ENCODE peak calls at places on chromosomes 2 and 18, in seven cellular contexts. X, L, K, C, S, H and M are unnamed samples. For H3K27me3, the result is how much of the 10 kb centered on the place peaks cover.

GRCh38 chr2:63446658-63447057 is 141.6 kb downstream of the WDPCP start:
- DNase-seq in X (no peak), S (no peak), H (no peak), C (no peak), L (no peak), K (no peak), M (no peak)

GRCh38 chr2:4168834-4169233 is 465.5 kb downstream of the DCDC2C start:
- DNase-seq in L (no peak), H (no peak), C (no peak), K (no peak), X (no peak), S (no peak), M (no peak)

GRCh38 chr18:45916302-45916701 is 50.8 kb downstream of the EPG5 start:
- DNase-seq in H (no peak), X (no peak), K (no peak), S (no peak), L (no peak), C (no peak), M (no peak)

GRCh38 chr2:185738679-185739472 is at the start of gene FSIP2:
- DNase-seq in K (peak), C (peak), H (peak), S (peak), L (peak), X (no peak), M (peak)

GRCh38 chr2:29165362-29166236 is 50.4 kb downstream of the CLIP4 start:
- DNase-seq in C (no peak), X (peak), S (peak), L (no peak), H (no peak), K (no peak), M (no peak)

GRCh38 chr2:134413430-134413829 is 159.6 kb downstream of the MGAT5 start:
- DNase-seq in C (no peak), S (peak), L (no peak), X (no peak), K (no peak), H (no peak), M (no peak)

GRCh38 chr18:47265197-47265596 is 13.7 kb upstream of the SKOR2 start:
- DNase-seq in H (no peak), X (no peak), S (no peak), K (no peak), L (no peak), C (no peak), M (no peak)

GRCh38 chr18:11316546-11316945 is 167.2 kb upstream of the PIEZO2 start:
- DNase-seq in C (no peak), S (no peak), K (no peak), X (no peak), H (no peak), L (no peak), M (no peak)

GRCh38 chr2:225740086-225740485 is 340.6 kb downstream of the NYAP2 start:
- DNase-seq in C (no peak), S (peak), L (no peak), K (no peak), X (no peak), H (no peak), M (no peak)

GRCh38 chr2:164920430-164920829 is 34.9 kb downstream of the SLC38A11 start:
- DNase-seq in K (no peak), L (no peak), X (peak), C (no peak), S (peak), H (no peak), M (no peak)

GRCh38 chr2:158781562-158781961 is 13.6 kb upstream of the DAPL1 start:
- DNase-seq in L (no peak), H (no peak), K (no peak), C (no peak), S (peak), X (no peak), M (no peak)

GRCh38 chr2:237731663-237732062 is 66.9 kb upstream of the RBM44 start:
- DNase-seq in L (no peak), X (no peak), H (no peak), K (no peak), C (peak), S (peak), M (no peak)

GRCh38 chr2:52269696-52270485 is 1238.0 kb upstream of the NRXN1 start:
- DNase-seq in K (no peak), C (no peak), H (no peak), X (peak), S (peak), L (no peak), M (no peak)

GRCh38 chr2:176473177-176473576 is 203.9 kb downstream of the MTX2 start:
- DNase-seq in X (no peak), L (no peak), H (no peak), C (peak), S (peak), K (no peak), M (no peak)

GRCh38 chr2:43327119-43327518 is 100.7 kb upstream of the ZFP36L2 start:
- DNase-seq in C (no peak), X (no peak), H (no peak), S (no peak), L (no peak), K (no peak), M (no peak)

GRCh38 chr18:63578357-63578958 is 8.7 kb upstream of the SERPINB13 start:
- DNase-seq in X (no peak), K (peak), L (no peak), S (peak), C (no peak), H (no peak), M (peak)

GRCh38 chr2:95323347-95324155 is 26.4 kb downstream of the KCNIP3 start:
- DNase-seq in K (peak), H (no peak), S (peak), L (no peak), X (no peak), C (no peak), M (peak)

GRCh38 chr2:62939735-62940491 is 110.7 kb upstream of the OTX1 start:
- DNase-seq in L (no peak), H (no peak), X (peak), C (no peak), S (peak), K (no peak), M (no peak)

GRCh38 chr2:18518116-18519111 is 42.0 kb downstream of the RDH14 start:
- DNase-seq in S (peak), K (no peak), L (no peak), X (no peak), H (no peak), C (no peak), M (no peak)

GRCh38 chr2:134231965-134232340 is 21.9 kb upstream of the MGAT5 start:
- DNase-seq in S (no peak), K (no peak), H (no peak), X (no peak), L (no peak), C (no peak), M (no peak)

GRCh38 chr2:84033347-84033974 is 425.6 kb downstream of the SUCLG1 start:
- DNase-seq in X (no peak), S (no peak), K (no peak), H (no peak), L (no peak), C (no peak), M (no peak)

GRCh38 chr18:3321133-3321812 is 59.3 kb downstream of the MYL12B start:
- DNase-seq in X (no peak), L (no peak), C (no peak), H (no peak), K (peak), S (peak), M (no peak)

GRCh38 chr2:110852541-110853263 is 120.3 kb downstream of the ACOXL start:
- DNase-seq in K (no peak), X (no peak), S (no peak), C (no peak), L (no peak), H (no peak), M (no peak)

GRCh38 chr18:70314383-70314782 is 25.5 kb downstream of the SOCS6 start:
- DNase-seq in H (no peak), C (no peak), K (no peak), X (no peak), L (no peak), S (no peak), M (no peak)

GRCh38 chr18:2522112-2522511 is 49.2 kb downstream of the METTL4 start:
- DNase-seq in C (no peak), S (no peak), K (no peak), X (no peak), L (no peak), H (no peak), M (no peak)

GRCh38 chr2:231666171-231667095 is 41.9 kb upstream of the PTMA start:
- DNase-seq in K (peak), X (peak), S (peak), L (peak), H (peak), C (peak), M (peak)

GRCh38 chr2:233387225-233387624 is 32.9 kb downstream of the DGKD start:
- DNase-seq in K (no peak), S (peak), H (no peak), X (peak), C (no peak), L (no peak), M (no peak)

GRCh38 chr2:20326163-20326780 is 24.4 kb downstream of the PUM2 start:
- DNase-seq in S (peak), X (peak), L (no peak), H (no peak), C (peak), K (peak), M (peak)

GRCh38 chr2:239131521-239131920 is 269.3 kb downstream of the HDAC4 start:
- DNase-seq in C (no peak), K (no peak), X (no peak), H (no peak), S (no peak), L (no peak), M (no peak)

GRCh38 chr2:46806526-46806925 is 109.1 kb downstream of the MCFD2 start:
- DNase-seq in L (no peak), C (no peak), S (no peak), K (no peak), H (no peak), X (no peak), M (no peak)

GRCh38 chr2:128786296-128786695 is 467.6 kb upstream of the HS6ST1 start:
- DNase-seq in L (no peak), K (no peak), S (no peak), C (no peak), H (peak), X (no peak), M (no peak)

GRCh38 chr18:73979742-73980141 is 167.9 kb downstream of the FBXO15 start:
- DNase-seq in C (no peak), L (no peak), S (peak), X (peak), H (no peak), K (no peak), M (no peak)

GRCh38 chr2:85551698-85552678 is 9.3 kb downstream of the GGCX start:
- DNase-seq in S (peak), X (no peak), C (peak), H (peak), L (peak), K (peak), M (peak)

GRCh38 chr2:140465301-140465700 is 1665.5 kb downstream of the LRP1B start:
- DNase-seq in L (no peak), H (no peak), X (no peak), C (no peak), S (no peak), K (no peak), M (no peak)

GRCh38 chr2:20352230-20353216 is 1.9 kb upstream of the PUM2 start:
- DNase-seq in H (no peak), K (no peak), S (no peak), X (no peak), C (no peak), L (no peak), M (no peak)

GRCh38 chr2:21055879-21056790 is 12.3 kb upstream of the APOB start:
- DNase-seq in X (no peak), S (no peak), C (no peak), K (no peak), L (no peak), H (no peak), M (no peak)

GRCh38 chr18:22073411-22073810 is 96.0 kb upstream of the GATA6 start:
- DNase-seq in C (no peak), K (no peak), S (no peak), H (no peak), X (no peak), L (no peak), M (no peak)

GRCh38 chr18:22069916-22070315 is 99.5 kb upstream of the GATA6 start:
- DNase-seq in X (no peak), K (peak), L (no peak), H (no peak), S (no peak), C (no peak), M (no peak)

DNA sequence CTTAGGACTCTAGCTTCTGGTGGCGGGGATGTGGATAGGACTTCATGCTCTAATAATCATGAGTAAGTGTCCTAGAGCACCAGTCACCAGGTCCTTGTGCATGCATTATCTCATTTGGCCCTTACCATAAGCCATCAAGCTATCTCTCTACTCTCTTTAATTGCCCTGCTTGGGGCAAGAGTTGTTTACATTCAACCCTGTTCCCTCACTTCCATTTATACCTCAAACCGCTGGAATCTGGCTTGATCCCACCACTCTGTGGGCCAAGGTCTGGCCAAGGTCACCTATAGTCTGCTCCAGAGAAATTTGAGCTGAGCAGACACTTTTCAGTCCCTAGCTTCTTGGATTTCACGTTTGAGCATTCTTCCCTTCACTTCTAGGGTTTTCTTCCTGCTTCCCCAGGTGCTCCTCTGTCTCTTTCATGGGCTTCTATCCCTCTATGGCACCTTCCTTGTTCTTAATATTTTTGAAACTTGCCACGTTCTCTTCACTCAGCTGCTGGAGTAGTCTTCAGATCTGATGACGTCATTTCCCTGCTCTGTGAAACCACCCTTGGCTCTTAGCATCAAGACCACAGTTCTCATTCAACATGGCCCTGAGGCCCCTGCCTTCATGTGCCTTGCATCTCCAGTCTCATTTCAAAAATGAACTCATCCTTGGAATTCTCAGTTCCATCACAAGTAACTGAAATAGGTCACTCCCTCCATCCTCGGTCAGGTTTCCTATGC is 94.9 kb upstream of the GATA6 start:
- DNase-seq in K (no peak), C (no peak), L (no peak), X (no peak), H (no peak), S (no peak), M (no peak)
- TF ChIP-seq CTCF in K (no peak), C (no peak), L (no peak), X (no peak), H (no peak), S (no peak), M (no peak)

DNA sequence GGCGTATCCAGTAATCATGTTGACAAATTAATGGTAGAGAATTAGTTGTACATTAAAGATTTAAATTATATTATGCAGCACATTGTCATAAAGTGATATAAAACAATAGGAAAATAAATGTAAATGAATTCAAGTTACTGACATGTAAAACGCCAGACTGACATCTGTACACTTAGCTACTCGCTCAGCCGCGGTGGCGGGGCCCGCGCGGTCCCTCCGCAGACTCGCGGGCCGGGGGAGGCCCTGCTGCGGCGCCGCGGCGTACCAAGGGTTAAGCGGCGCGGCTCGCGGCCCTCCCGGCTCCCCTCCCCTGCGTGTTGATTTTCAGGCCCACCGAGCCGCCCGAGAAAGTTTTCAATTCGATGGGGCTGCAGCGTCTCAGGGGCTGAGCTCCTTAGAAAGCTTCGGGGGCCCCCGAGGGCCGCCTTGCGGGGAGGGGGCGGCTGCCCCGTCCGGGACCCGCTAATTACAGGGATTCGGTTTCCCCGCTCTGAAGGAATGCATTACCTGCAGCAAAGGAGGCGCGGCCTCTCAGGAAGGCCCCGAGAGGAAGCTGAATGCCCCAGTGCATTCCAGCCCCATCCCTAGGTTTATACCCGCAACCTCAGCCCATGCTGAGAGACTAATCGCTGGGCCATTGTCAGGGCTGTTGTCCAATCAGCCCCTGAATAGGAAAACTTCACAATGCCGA is 138.9 kb upstream of the SIX3 start:
- DNase-seq in K (no peak), S (no peak), C (no peak), X (no peak), H (no peak), L (no peak), M (no peak)
- H3K27me3 ChIP-seq in K (under half), S (half or more), C (under half), X (half or more), H (under half), L (half or more), M (under half)

GRCh38 chr2:175166216-175166824 is 1.7 kb downstream of the ATF2 start:
- DNase-seq in S (no peak), H (no peak), K (no peak), L (no peak), C (no peak), X (no peak), M (no peak)
- H3K27ac ChIP-seq in S (no peak), H (no peak), K (no peak), L (no peak), C (no peak), X (no peak), M (peak)

GRCh38 chr18:25921677-25922421 is 168.6 kb downstream of the SS18 start:
- DNase-seq in H (no peak), X (no peak), L (no peak), S (peak), K (peak), C (peak), M (peak)
- TF ChIP-seq CTCF in H (peak), X (peak), L (peak), S (peak), K (peak), C (peak), M (peak)

DNA sequence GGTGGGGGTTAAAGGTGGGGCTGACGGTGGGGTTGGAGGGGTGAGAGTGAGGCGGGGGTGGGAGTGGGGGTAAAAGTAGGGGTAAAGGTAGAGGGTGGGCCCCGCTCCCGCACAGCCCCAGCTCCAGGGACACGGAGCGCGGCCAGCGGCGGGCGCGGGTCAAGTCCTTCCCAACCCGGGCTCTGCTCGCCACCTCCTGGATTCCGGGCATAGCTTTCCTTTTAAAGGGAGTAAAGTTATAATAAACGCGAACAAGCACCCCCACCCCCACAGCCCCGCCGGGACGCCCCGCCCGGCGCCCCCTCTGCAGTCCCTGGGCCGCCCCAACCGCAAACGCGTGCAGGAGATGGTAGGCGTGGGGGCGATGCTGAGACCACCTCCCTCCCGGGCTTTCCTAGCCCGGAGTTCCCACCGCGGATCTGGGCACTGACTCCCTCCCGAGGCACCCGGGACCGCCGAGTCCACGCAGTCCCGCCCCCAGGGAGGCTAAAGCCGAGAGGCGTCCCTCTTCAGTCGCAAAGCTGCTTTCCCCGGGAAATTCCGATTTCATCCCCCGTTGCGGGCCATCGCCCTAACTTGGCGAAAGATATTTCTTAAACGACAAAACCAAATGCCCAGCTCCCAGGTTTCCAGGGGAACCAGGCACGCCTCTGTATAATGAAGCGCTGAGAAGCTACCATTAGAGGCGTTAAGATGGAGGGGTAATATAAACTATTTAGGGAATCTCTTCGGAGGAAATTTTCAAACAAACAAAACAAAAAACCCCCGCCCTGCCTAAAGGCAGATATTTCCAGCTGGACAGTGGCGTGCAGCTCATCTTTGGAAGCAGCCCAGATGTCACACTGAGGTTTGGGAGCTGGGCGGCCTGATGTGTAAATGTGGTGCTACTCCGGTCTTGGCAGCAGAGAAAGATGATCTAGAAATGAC is at the start of gene LIMS2:
- DNase-seq in X (no peak), C (no peak), L (peak), S (no peak), K (peak), H (no peak), M (peak)
- H3K27me3 ChIP-seq in X (under half), C (under half), L (under half), S (under half), K (under half), H (under half), M (under half)

DNA sequence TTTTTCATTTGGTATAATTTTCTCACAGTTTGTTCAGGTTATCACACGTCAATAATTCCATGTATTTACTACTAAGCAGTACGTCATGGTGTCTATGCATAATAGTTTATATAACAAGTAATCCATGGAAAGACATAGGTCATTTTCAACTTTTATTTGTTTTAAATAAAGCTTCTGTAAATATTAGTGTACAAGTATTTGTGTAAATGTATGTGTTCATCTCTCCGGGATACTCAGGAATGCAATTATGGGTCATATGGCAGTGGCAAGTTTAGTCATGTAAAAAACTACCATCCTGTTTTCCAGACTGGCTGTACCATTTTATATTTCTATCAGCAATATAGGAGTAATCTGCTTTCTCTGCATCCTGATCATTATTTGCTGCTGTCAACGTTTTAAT is 231.1 kb upstream of the ZNF804A start:
- DNase-seq in K (no peak), H (no peak), L (no peak), X (no peak), C (no peak), S (no peak), M (no peak)
- H3K27ac ChIP-seq in K (no peak), H (no peak), L (no peak), X (no peak), C (no peak), S (no peak), M (no peak)

GRCh38 chr18:31687529-31687928 is 3.1 kb upstream of the B4GALT6 start:
- DNase-seq in C (no peak), H (no peak), K (no peak), X (no peak), L (no peak), S (peak), M (no peak)
- TF ChIP-seq CTCF in C (no peak), H (no peak), K (no peak), X (peak), L (no peak), S (no peak), M (no peak)